ENCODE peak calls at places on chromosomes 12 and 14, in ten cellular contexts. V is HFF-Myc, B is AG09309, U is WERI-Rb-1, P is fibroblast of villous mesenchyme, Z is tibial artery, K is dorsolateral prefrontal cortex, G is fibroblast of mammary gland, R is cardiac fibroblast, X is colonic mucosa. W is an unnamed sample.

GRCh38 chr14:91996951-91997371 is 42.9 kb downstream of the TRIP11 start:
- DNase-seq in V (peak), B (peak), U (no peak), P (peak), Z (no peak), K (no peak), G (peak), R (peak), X (no peak), W (no peak)

GRCh38 chr14:34231626-34232025 is 230.4 kb downstream of the SPTSSA start:
- DNase-seq in V (no peak), B (no peak), U (no peak), P (no peak), Z (no peak), K (no peak), G (no peak), R (peak), X (peak), W (no peak)

GRCh38 chr12:22974865-22975264 is 349.9 kb downstream of the ETNK1 start:
- DNase-seq in V (peak), B (peak), U (no peak), P (peak), Z (no peak), K (no peak), G (peak), R (peak), X (no peak), W (no peak)

GRCh38 chr12:93198086-93198485 is 179.6 kb upstream of the NUDT4 start:
- DNase-seq in V (no peak), B (no peak), U (no peak), P (peak), Z (no peak), K (no peak), G (peak), R (peak), X (no peak), W (no peak)

GRCh38 chr12:12582895-12583303 is 20.2 kb upstream of the DUSP16 start:
- DNase-seq in V (no peak), B (peak), U (no peak), P (peak), Z (no peak), K (no peak), G (peak), R (peak), X (peak), W (no peak)

GRCh38 chr14:61444215-61444768 is 122.9 kb downstream of the PRKCH start:
- DNase-seq in V (no peak), B (no peak), U (no peak), P (no peak), Z (no peak), K (no peak), G (no peak), R (no peak), X (peak), W (no peak)

GRCh38 chr14:85387181-85387580 is 142.8 kb upstream of the FLRT2 start:
- DNase-seq in V (no peak), B (no peak), U (peak), P (no peak), Z (no peak), K (no peak), G (no peak), R (no peak), X (no peak), W (no peak)

GRCh38 chr12:12705833-12706520 is 10.0 kb upstream of the GPR19 start:
- DNase-seq in V (no peak), B (no peak), U (no peak), P (no peak), Z (no peak), K (no peak), G (no peak), R (no peak), X (no peak), W (peak)

GRCh38 chr12:64780531-64781373 is 21.5 kb upstream of the GNS start:
- DNase-seq in V (no peak), B (no peak), U (peak), P (no peak), Z (no peak), K (peak), G (no peak), R (no peak), X (peak), W (peak)

GRCh38 chr14:69614592-69614991 is 3.2 kb downstream of the SUSD6 start:
- DNase-seq in V (no peak), B (no peak), U (no peak), P (no peak), Z (peak), K (no peak), G (no peak), R (no peak), X (peak), W (no peak)

GRCh38 chr14:49483266-49483665 is 102.9 kb downstream of the RPS29 start:
- DNase-seq in V (no peak), B (no peak), U (no peak), P (no peak), Z (no peak), K (no peak), G (no peak), R (no peak), X (no peak), W (no peak)

GRCh38 chr12:53328043-53328435 is 6.6 kb upstream of the AAAS start:
- DNase-seq in V (no peak), B (no peak), U (peak), P (no peak), Z (no peak), K (no peak), G (no peak), R (no peak), X (no peak), W (no peak)

GRCh38 chr14:53519137-53519536 is 366.0 kb upstream of the DDHD1 start:
- DNase-seq in V (no peak), B (no peak), U (no peak), P (no peak), Z (no peak), K (no peak), G (peak), R (peak), X (no peak), W (no peak)

GRCh38 chr14:68279777-68280233 is 460.2 kb downstream of the RAD51B start:
- DNase-seq in V (no peak), B (no peak), U (no peak), P (no peak), Z (no peak), K (no peak), G (no peak), R (no peak), X (no peak), W (no peak)

GRCh38 chr14:37681486-37681885 is 86.1 kb downstream of the TTC6 start:
- DNase-seq in V (no peak), B (no peak), U (no peak), P (no peak), Z (no peak), K (no peak), G (no peak), R (no peak), X (no peak), W (no peak)

GRCh38 chr14:63510538-63510937 is 32.6 kb downstream of the PPP2R5E start:
- DNase-seq in V (no peak), B (no peak), U (no peak), P (peak), Z (no peak), K (no peak), G (no peak), R (no peak), X (no peak), W (no peak)

GRCh38 chr14:104680056-104680805 is 9.2 kb upstream of the INF2 start:
- DNase-seq in V (no peak), B (peak), U (no peak), P (peak), Z (peak), K (peak), G (peak), R (peak), X (peak), W (peak)

GRCh38 chr14:102474934-102475333 is 34.6 kb downstream of the ANKRD9 start:
- DNase-seq in V (no peak), B (no peak), U (no peak), P (no peak), Z (no peak), K (peak), G (no peak), R (no peak), X (peak), W (peak)

GRCh38 chr12:24062642-24063245 is 113.3 kb upstream of the SOX5 start:
- DNase-seq in V (no peak), B (no peak), U (no peak), P (peak), Z (no peak), K (no peak), G (peak), R (peak), X (no peak), W (no peak)

GRCh38 chr14:49945448-49946319 is 52.8 kb downstream of the ARF6 start:
- DNase-seq in V (no peak), B (no peak), U (no peak), P (peak), Z (no peak), K (no peak), G (no peak), R (no peak), X (no peak), W (no peak)

GRCh38 chr12:42603246-42603645 is 13.7 kb upstream of the PRICKLE1 start:
- DNase-seq in V (no peak), B (no peak), U (no peak), P (no peak), Z (no peak), K (no peak), G (no peak), R (no peak), X (no peak), W (no peak)

GRCh38 chr12:22525426-22525825 is 18.9 kb downstream of the C2CD5 start:
- DNase-seq in V (no peak), B (peak), U (no peak), P (peak), Z (no peak), K (no peak), G (peak), R (peak), X (no peak), W (no peak)

GRCh38 chr12:120212301-120212700 is 11.4 kb upstream of the RPLP0 start:
- DNase-seq in V (no peak), B (no peak), U (no peak), P (no peak), Z (no peak), K (no peak), G (no peak), R (no peak), X (no peak), W (no peak)

GRCh38 chr14:60648934-60649814 is at the start of gene SIX1:
- DNase-seq in V (no peak), B (peak), U (peak), P (peak), Z (peak), K (no peak), G (peak), R (peak), X (peak), W (peak)

GRCh38 chr12:41264281-41264680 is 76.2 kb downstream of the PDZRN4 start:
- DNase-seq in V (no peak), B (no peak), U (no peak), P (no peak), Z (no peak), K (no peak), G (peak), R (peak), X (no peak), W (no peak)

GRCh38 chr14:104870368-104871144 is 5.5 kb downstream of the CEP170B start:
- DNase-seq in V (no peak), B (no peak), U (peak), P (no peak), Z (no peak), K (no peak), G (no peak), R (no peak), X (no peak), W (peak)

GRCh38 chr14:91311284-91311662 is 66.8 kb upstream of the GPR68 start:
- DNase-seq in V (no peak), B (no peak), U (no peak), P (no peak), Z (no peak), K (no peak), G (no peak), R (no peak), X (peak), W (no peak)

GRCh38 chr14:65168840-65169239 is 66.5 kb upstream of the MAX start:
- DNase-seq in V (no peak), B (no peak), U (no peak), P (peak), Z (no peak), K (no peak), G (peak), R (peak), X (no peak), W (no peak)

GRCh38 chr12:107884769-107885694 is 110.5 kb downstream of the ASCL4 start:
- DNase-seq in V (peak), B (peak), U (peak), P (peak), Z (no peak), K (peak), G (peak), R (peak), X (peak), W (peak)

GRCh38 chr12:96210376-96211055 is 16.3 kb downstream of the ELK3 start:
- DNase-seq in V (no peak), B (no peak), U (no peak), P (no peak), Z (no peak), K (no peak), G (no peak), R (no peak), X (no peak), W (no peak)

GRCh38 chr14:63388766-63389431 is 70.2 kb upstream of the GPHB5 start:
- DNase-seq in V (peak), B (peak), U (peak), P (peak), Z (peak), K (peak), G (peak), R (peak), X (peak), W (peak)

GRCh38 chr14:32078030-32078793 is 1.1 kb downstream of the ARHGAP5 start:
- DNase-seq in V (no peak), B (no peak), U (peak), P (peak), Z (peak), K (peak), G (peak), R (peak), X (peak), W (peak)

GRCh38 chr14:103296007-103296406 is 38.0 kb upstream of the EIF5 start:
- DNase-seq in V (peak), B (no peak), U (no peak), P (peak), Z (no peak), K (no peak), G (peak), R (peak), X (peak), W (no peak)

GRCh38 chr14:50040401-50040775 is 76.0 kb downstream of the VCPKMT start:
- DNase-seq in V (peak), B (no peak), U (no peak), P (peak), Z (no peak), K (no peak), G (peak), R (peak), X (no peak), W (no peak)

GRCh38 chr14:52031781-52032180 is 37.1 kb downstream of the NID2 start:
- DNase-seq in V (no peak), B (peak), U (no peak), P (peak), Z (peak), K (no peak), G (peak), R (peak), X (no peak), W (no peak)

GRCh38 chr14:35155962-35156361 is 33.6 kb downstream of the PRORP start:
- DNase-seq in V (no peak), B (no peak), U (no peak), P (peak), Z (no peak), K (no peak), G (peak), R (peak), X (no peak), W (no peak)

GRCh38 chr14:103123634-103124500 is 606 bp downstream of the TNFAIP2 start:
- DNase-seq in V (no peak), B (no peak), U (no peak), P (peak), Z (peak), K (no peak), G (peak), R (peak), X (peak), W (no peak)

GRCh38 chr14:56273151-56273550 is 154.9 kb downstream of the PELI2 start:
- DNase-seq in V (no peak), B (peak), U (no peak), P (peak), Z (no peak), K (no peak), G (peak), R (peak), X (no peak), W (no peak)

GRCh38 chr14:56278383-56278782 is 160.2 kb downstream of the PELI2 start:
- DNase-seq in V (no peak), B (no peak), U (no peak), P (no peak), Z (no peak), K (no peak), G (no peak), R (no peak), X (no peak), W (no peak)

GRCh38 chr14:56274556-56274955 is 156.3 kb downstream of the PELI2 start:
- DNase-seq in V (no peak), B (no peak), U (no peak), P (no peak), Z (no peak), K (no peak), G (no peak), R (peak), X (no peak), W (no peak)

GRCh38 chr14:56271988-56272387 is 153.8 kb downstream of the PELI2 start:
- DNase-seq in V (no peak), B (peak), U (no peak), P (no peak), Z (no peak), K (no peak), G (peak), R (peak), X (no peak), W (no peak)

DNA sequence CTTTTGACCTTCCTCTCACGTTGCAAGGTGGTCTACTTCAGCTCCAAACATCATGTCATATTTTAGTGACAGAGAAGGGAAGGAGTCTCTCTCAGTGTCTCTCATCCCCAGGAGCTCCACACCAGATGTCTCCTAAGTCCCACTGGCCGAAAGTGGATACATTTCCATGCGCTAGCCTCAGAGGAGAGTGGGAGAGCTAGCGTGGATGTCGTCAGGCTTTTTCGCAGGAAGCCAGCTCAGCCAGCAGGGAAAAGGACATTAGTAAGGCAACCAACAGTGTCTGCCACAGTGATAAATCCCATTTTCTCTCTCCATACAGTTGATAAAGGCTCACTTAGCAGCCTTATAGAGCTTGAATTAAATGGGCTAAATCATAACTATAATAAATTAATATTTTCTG is 155.7 kb downstream of the PELI2 start:
- DNase-seq in V (no peak), B (no peak), U (no peak), P (no peak), Z (no peak), K (peak), G (no peak), R (peak), X (no peak), W (no peak)
- H3K4me3 ChIP-seq in V (no peak), B (no peak), U (no peak), P (no peak), Z (no peak), K (no peak), G (no peak), R (no peak), X (no peak), W (no peak)

DNA sequence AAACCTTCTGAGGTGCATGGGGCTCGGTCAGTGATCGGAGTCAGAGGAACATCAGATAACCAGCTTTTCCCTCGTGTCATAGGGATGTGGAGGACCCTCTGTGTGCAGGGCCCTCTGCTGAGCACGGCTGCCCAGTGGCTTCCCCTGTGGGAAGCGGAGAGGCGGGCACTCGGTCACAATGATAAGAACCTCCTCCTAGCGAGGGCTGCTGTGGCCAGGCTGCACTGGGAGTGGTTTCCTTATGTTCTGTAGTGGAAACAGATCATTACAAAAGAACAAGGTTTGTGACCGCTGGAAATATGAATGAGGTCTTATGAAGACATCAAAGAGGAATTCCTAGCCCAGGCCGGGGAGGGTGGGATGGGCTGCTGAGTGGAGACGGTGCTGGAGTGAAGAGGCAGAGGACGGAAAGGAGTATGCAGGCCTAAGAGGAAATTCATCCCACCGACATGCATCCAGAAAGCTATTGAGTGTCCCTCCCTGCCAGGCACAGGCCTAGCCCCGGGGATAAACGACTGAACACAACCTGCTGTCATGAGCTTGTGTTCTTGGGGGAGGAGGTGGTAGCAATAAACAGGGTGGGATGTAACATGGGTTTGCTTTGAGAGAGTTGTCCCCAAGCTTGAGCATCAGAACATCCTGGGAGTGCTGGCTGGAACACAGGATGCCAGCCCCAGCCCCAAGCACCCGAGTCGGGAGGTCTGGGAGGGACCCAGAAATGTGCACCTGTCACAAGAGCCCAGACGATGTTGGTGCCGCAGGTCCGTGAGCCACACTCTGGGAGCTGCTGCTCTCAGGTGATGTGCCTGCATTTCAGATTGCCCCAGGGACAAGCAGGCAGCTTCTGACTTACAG is 37.5 kb downstream of the FZD10 start:
- DNase-seq in V (no peak), B (no peak), U (no peak), P (no peak), Z (no peak), K (no peak), G (no peak), R (no peak), X (no peak), W (no peak)
- TF ChIP-seq CTCF in V (no peak), B (no peak), U (no peak), P (no peak), Z (no peak), K (no peak), G (no peak), R (no peak), X (no peak), W (no peak)

GRCh38 chr12:3752096-3752709 is 706 bp downstream of the CRACR2A start:
- DNase-seq in V (no peak), B (no peak), U (no peak), P (peak), Z (peak), K (no peak), G (peak), R (peak), X (peak), W (no peak)
- H3K4me3 ChIP-seq in V (peak), B (peak), U (peak), P (peak), Z (peak), K (peak), G (peak), R (peak), X (peak), W (peak)

GRCh38 chr12:113860059-113860820 is 105.9 kb downstream of the RBM19 start:
- DNase-seq in V (no peak), B (no peak), U (peak), P (no peak), Z (no peak), K (no peak), G (no peak), R (no peak), X (no peak), W (no peak)
- TF ChIP-seq CTCF in V (no peak), B (no peak), U (peak), P (no peak), Z (no peak), K (peak), G (no peak), R (no peak), X (no peak), W (peak)

DNA sequence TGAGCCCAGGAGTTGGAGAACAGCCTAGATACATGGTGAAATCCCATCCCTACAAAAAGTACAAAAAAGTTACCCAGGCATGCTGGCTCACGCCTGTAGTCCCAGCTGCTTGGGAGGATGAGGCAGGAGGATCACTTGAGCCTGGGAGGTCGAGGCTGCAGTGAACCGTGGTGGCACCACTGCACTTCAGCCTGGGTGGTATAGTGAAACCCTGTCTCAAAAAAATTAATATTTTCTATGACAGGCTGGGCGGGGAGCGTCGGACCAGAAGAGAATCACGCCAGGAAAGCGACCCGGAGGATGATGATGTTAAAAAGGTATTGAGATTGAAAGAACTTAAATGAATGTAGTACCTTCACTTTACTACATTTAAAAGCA is 2.1 kb downstream of the PNN start:
- DNase-seq in V (no peak), B (no peak), U (no peak), P (no peak), Z (no peak), K (no peak), G (no peak), R (no peak), X (no peak), W (no peak)
- H3K4me3 ChIP-seq in V (peak), B (no peak), U (no peak), P (no peak), Z (no peak), K (no peak), G (no peak), R (no peak), X (no peak), W (no peak)

GRCh38 chr14:23006544-23007419 is 3.2 kb downstream of the C14orf93 start:
- DNase-seq in V (peak), B (peak), U (peak), P (peak), Z (peak), K (peak), G (peak), R (peak), X (peak), W (peak)
- TF ChIP-seq CTCF in V (peak), B (peak), U (peak), P (no peak), Z (no peak), K (peak), G (peak), R (peak), X (no peak), W (peak)